ENCODE peak calls at places on chromosomes 1 and 21, in eight cellular contexts. V is foreskin fibroblast, D is suprapubic skin, B is SK-N-SH, P is lower lobe of right lung, R is A549, J is transverse colon, N is GM06990. Z is an unnamed sample.

GRCh38 chr1:202862672-202863560 is 26.0 kb downstream of the RABIF start:
- DNase-seq in J (no peak), N (no peak), V (no peak), P (no peak), B (no peak), R (no peak), D (no peak), Z (no peak)

GRCh38 chr1:35568975-35569395 is 4.1 kb upstream of the TFAP2E start:
- DNase-seq in V (peak; percentile 62), B (peak; percentile 88), J (peak; percentile 68), N (no peak), D (peak; percentile 80), P (peak; percentile 69), R (peak; percentile 72), Z (peak; percentile 81)

GRCh38 chr1:24871306-24871901 is 58.7 kb downstream of the RUNX3 start:
- DNase-seq in V (no peak), N (no peak), J (no peak), B (no peak), P (no peak), R (no peak), D (no peak), Z (no peak)

GRCh38 chr1:167221126-167221803 is 579 bp downstream of the POU2F1 start:
- DNase-seq in R (no peak), J (no peak), B (peak; percentile 65), N (no peak), P (no peak), D (no peak), V (no peak), Z (peak; percentile 39)

GRCh38 chr1:22166439-22166838 is 23.5 kb upstream of the WNT4 start:
- DNase-seq in P (no peak), N (no peak), J (no peak), R (no peak), B (no peak), D (no peak), V (no peak), Z (no peak)

GRCh38 chr1:212920895-212921294 is 29.4 kb upstream of the VASH2 start:
- DNase-seq in N (no peak), B (no peak), V (no peak), P (no peak), D (no peak), J (no peak), R (no peak), Z (peak; percentile 7)

GRCh38 chr1:167483790-167484189 is 34.5 kb downstream of the CD247 start:
- DNase-seq in V (no peak), B (no peak), D (no peak), R (no peak), N (no peak), J (no peak), P (no peak), Z (peak; percentile 50)

GRCh38 chr1:175471039-175471800 is 272.2 kb downstream of the TNR start:
- DNase-seq in D (no peak), V (peak; percentile 15), N (no peak), P (no peak), B (no peak), R (no peak), J (no peak), Z (no peak)

GRCh38 chr21:20999567-21000169 is 1.5 kb downstream of the NCAM2 start:
- DNase-seq in B (peak; percentile 62), P (no peak), N (no peak), R (no peak), J (peak; percentile 16), D (no peak), V (peak; percentile 23), Z (peak; percentile 60)

GRCh38 chr1:24236170-24237045 is 49.3 kb upstream of the IFNLR1 start:
- DNase-seq in P (no peak), B (no peak), J (peak; percentile 9), N (peak; percentile 24), D (no peak), R (peak; percentile 36), V (peak; percentile 56), Z (peak; percentile 85)

GRCh38 chr1:46173361-46173856 is 1.5 kb upstream of the TSPAN1 start:
- DNase-seq in N (no peak), J (no peak), P (no peak), R (no peak), B (peak; percentile 42), V (no peak), D (no peak), Z (no peak)

GRCh38 chr1:195237161-195237889 is 1370.9 kb downstream of the KCNT2 start:
- DNase-seq in B (no peak), D (no peak), P (no peak), V (no peak), R (no peak), N (no peak), J (no peak), Z (no peak)

GRCh38 chr1:156657161-156657970 is 15.4 kb downstream of the BCAN start:
- DNase-seq in D (peak; percentile 88), B (peak; percentile 89), J (peak; percentile 83), N (peak; percentile 77), P (peak; percentile 81), V (peak; percentile 43), R (peak; percentile 80), Z (peak; percentile 76)

DNA sequence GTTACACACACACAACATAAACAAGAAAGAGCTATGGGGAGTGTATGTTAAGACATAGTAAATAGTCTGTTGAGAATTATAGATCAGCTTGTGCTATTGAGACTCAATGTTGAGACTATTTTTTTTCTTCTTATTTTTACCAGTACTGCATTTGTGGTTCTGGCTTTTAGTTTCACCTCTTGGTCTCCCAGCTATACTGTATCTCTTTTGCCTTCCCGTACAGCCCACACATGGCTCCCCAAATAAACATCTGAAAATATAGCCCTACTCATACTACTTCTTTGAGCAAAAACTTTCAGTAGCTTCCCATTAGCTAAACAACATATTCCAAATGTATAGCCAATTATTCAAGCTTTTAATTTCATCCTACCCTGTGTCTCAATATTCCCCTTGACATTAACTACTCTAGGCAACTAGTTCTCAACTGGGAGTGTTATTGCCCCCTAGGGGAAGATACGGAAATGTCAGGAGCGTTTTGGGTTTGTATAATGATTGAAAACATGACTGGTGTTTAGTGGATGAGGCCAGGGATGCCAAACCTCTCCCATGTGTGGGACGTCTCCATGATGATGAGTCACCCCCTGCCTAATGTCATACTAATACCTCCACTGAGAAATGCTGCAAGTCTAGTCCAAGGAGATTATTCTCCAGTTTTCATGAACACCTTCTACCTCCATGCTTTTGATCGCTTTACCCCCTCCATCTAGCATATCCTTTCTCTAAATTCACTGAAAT is 6.8 kb downstream of the RPE65 start:
- DNase-seq in D (no peak), R (peak; percentile 31), P (no peak), J (peak; percentile 7), N (peak; percentile 6), V (peak; percentile 83), B (peak; percentile 44), Z (peak; percentile 29)
- TF ChIP-seq CTCF in D (no peak), R (peak; percentile 51), P (peak; percentile 48), J (peak; percentile 50), N (peak; percentile 61), V (peak; percentile 58), B (peak; percentile 76), Z (peak; percentile 37)

DNA sequence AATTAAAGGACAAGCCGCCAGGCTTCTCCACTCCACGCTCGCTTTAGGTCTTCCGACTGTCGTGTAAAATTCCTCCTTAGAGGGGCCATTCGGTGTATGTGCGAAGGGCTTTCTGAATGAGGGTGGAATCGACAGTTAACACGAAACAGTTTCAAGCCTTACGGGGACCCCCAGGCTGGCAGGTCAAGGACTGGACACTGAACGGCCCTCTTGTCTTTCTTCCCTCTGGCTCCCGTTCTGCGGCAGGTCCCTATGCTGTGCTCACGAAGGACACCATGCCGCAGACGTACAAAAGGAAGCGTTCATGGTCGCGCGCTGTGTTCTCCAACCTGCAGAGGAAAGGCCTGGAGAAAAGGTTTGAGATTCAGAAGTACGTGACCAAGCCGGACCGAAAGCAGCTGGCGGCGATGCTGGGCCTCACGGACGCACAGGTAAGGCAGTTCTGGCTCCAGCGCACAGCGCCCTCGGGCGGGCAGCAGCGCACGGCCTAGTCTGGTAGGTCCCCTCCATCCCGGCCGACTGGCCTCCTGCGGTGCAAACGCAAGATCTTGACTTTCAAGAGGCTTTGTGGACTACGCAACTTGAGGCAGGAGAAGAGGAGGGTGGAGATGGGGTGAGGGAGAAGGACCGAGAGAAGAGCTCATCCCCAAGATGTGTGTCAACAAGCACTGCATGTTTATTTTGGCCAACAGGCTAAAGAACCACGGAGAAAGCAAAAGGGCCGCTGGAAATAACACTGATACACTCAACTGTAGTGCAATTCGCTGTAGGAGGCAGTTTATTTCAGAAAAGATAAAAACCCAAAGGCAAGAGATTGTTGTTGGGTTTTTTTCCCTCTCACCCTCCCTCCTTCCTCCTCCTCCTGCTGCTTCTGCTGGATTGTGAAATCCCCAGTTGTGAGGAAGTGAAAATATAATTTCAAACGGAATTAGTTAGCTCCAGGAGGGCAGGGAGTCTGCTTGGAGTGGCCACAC is 3.0 kb downstream of the HLX start:
- DNase-seq in D (no peak), N (no peak), B (peak; percentile 13), P (no peak), R (no peak), V (peak; percentile 49), J (peak; percentile 46), Z (no peak)
- TF ChIP-seq CTCF in D (no peak), N (no peak), B (no peak), P (peak; percentile 19), R (no peak), V (no peak), J (no peak), Z (no peak)

DNA sequence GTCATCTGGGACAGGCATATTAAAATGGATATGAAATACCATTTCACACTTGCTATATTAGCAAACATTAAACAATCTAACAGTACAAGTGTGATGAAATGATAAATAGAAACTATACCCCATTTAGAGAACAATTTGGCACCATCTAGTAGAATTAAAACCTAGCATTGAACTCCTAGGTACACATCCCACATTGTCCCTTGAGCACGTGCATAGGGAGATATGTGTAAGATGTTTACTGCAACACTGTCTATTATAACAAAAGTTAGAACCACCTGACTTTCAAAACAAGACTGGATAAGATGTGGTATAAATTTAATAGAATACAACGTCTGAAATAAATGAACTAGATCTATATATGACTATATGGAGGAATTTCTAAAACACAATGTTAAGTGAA is 3.8 kb downstream of the SLC22A15 start:
- DNase-seq in N (no peak), B (no peak), J (no peak), V (no peak), P (no peak), D (no peak), R (no peak), Z (no peak)
- TF ChIP-seq CTCF in N (no peak), B (no peak), J (no peak), V (no peak), P (no peak), D (no peak), R (no peak), Z (no peak)

GRCh38 chr1:1797731-1798341 is 19.6 kb upstream of the NADK start:
- DNase-seq in V (no peak), R (no peak), D (no peak), N (no peak), B (no peak), J (no peak), P (peak; percentile 40), Z (no peak)

GRCh38 chr1:1799716-1800115 is 21.4 kb upstream of the NADK start:
- DNase-seq in R (no peak), B (no peak), V (no peak), J (no peak), N (no peak), P (no peak), D (no peak), Z (no peak)

GRCh38 chr1:1796466-1796865 is 18.2 kb upstream of the NADK start:
- DNase-seq in D (no peak), V (no peak), J (no peak), P (peak; percentile 39), R (no peak), B (no peak), N (no peak), Z (peak; percentile 17)

GRCh38 chr1:1793481-1794244 is 15.4 kb upstream of the NADK start:
- DNase-seq in V (no peak), N (no peak), P (peak; percentile 32), R (no peak), J (no peak), B (no peak), D (no peak), Z (no peak)

GRCh38 chr1:1794999-1795398 is 16.7 kb upstream of the NADK start:
- DNase-seq in V (no peak), D (no peak), J (no peak), B (no peak), P (peak; percentile 23), N (no peak), R (no peak), Z (no peak)
- TF ChIP-seq CTCF in V (no peak), D (no peak), J (no peak), B (no peak), P (no peak), N (no peak), R (no peak), Z (no peak)

Z was measured in activated CD8-positive, alpha-beta T cell treated with anti-CD3 and anti-CD28 coated beads for 36 hours.